ENCODE peak calls at places on chromosomes 12 and 14, in four cellular contexts. K is GM23338, R is IMR-90, S is uterus. H is an unnamed sample.

GRCh38 chr14:36905272-36906046 is 243.8 kb downstream of the PAX9 start:
- DNase-seq in K (no peak), R (no peak), S (no peak), H (no peak)

GRCh38 chr12:19227190-19227879 is 97.8 kb downstream of the PLEKHA5 start:
- DNase-seq in K (peak; percentile 24), R (no peak), S (no peak), H (no peak)

GRCh38 chr14:92712654-92713051 is 35.8 kb downstream of the LGMN start:
- DNase-seq in K (no peak), R (no peak), S (no peak), H (no peak)

GRCh38 chr12:1384910-1385309 is 209.5 kb downstream of the FBXL14 start:
- DNase-seq in K (no peak), R (no peak), S (no peak), H (no peak)

GRCh38 chr12:52585951-52586350 is 12.3 kb upstream of the KRT74 start:
- DNase-seq in K (peak; percentile 11), R (no peak), S (no peak), H (peak; percentile 67)

GRCh38 chr14:34833545-34834523 is 41.3 kb downstream of the BAZ1A start:
- DNase-seq in K (no peak), R (no peak), S (no peak), H (no peak)

GRCh38 chr14:99995700-99996356 is 69.4 kb upstream of the EVL start:
- DNase-seq in K (peak; percentile 93), R (peak; percentile 54), S (peak; percentile 44), H (peak; percentile 41)

GRCh38 chr14:73376585-73376984 is 81.8 kb downstream of the NUMB start:
- DNase-seq in K (no peak), R (no peak), S (no peak), H (no peak)

GRCh38 chr14:31934767-31935266 is 142.3 kb upstream of the ARHGAP5 start:
- DNase-seq in K (peak; percentile 85), R (peak; percentile 41), S (no peak), H (no peak)

GRCh38 chr12:8870591-8870990 is 43.7 kb upstream of the PHC1 start:
- DNase-seq in K (no peak), R (no peak), S (no peak), H (no peak)

GRCh38 chr12:29051221-29051620 is 97.9 kb upstream of the FAR2 start:
- DNase-seq in K (no peak), R (peak; percentile 44), S (no peak), H (no peak)

GRCh38 chr12:108565976-108566375 is 3.6 kb downstream of the ISCU start:
- DNase-seq in K (no peak), R (peak; percentile 73), S (peak; percentile 44), H (peak; percentile 37)

GRCh38 chr12:91492648-91493047 is 310.0 kb upstream of the DCN start:
- DNase-seq in K (no peak), R (no peak), S (no peak), H (no peak)

GRCh38 chr12:107152331-107152730 is 59.0 kb upstream of the CRY1 start:
- DNase-seq in K (no peak), R (peak; percentile 30), S (no peak), H (no peak)

GRCh38 chr12:54421175-54421872 is 2.3 kb upstream of the ITGA5 start:
- DNase-seq in K (no peak), R (peak; percentile 36), S (peak; percentile 95), H (no peak)

GRCh38 chr12:33514893-33515292 is 75.3 kb upstream of the SYT10 start:
- DNase-seq in K (peak; percentile 60), R (no peak), S (no peak), H (no peak)

GRCh38 chr12:108000111-108000510 is 129.0 kb upstream of the WSCD2 start:
- DNase-seq in K (no peak), R (no peak), S (no peak), H (no peak)

GRCh38 chr14:68469208-68469713 is 323.6 kb downstream of the ZFP36L1 start:
- DNase-seq in K (no peak), R (no peak), S (no peak), H (no peak)

GRCh38 chr12:108807476-108807875 is 49.9 kb downstream of the SSH1 start:
- DNase-seq in K (no peak), R (no peak), S (no peak), H (no peak)

GRCh38 chr14:75572104-75572503 is 6.3 kb upstream of the FLVCR2 start:
- DNase-seq in K (no peak), R (no peak), S (no peak), H (no peak)

GRCh38 chr12:109467978-109468676 is 9.0 kb downstream of the KCTD10 start:
- DNase-seq in K (no peak), R (no peak), S (no peak), H (no peak)

GRCh38 chr12:108611884-108612415 is 14.1 kb upstream of the TMEM119 start:
- DNase-seq in K (peak; percentile 91), R (peak; percentile 89), S (no peak), H (peak; percentile 46)

GRCh38 chr14:51211149-51211548 is 28.9 kb upstream of the TMX1 start:
- DNase-seq in K (no peak), R (peak; percentile 28), S (no peak), H (no peak)

GRCh38 chr14:87522575-87522974 is 470.4 kb downstream of the GALC start:
- DNase-seq in K (peak; percentile 72), R (no peak), S (no peak), H (no peak)

GRCh38 chr12:26017484-26018211 is 59.2 kb downstream of the RASSF8 start:
- DNase-seq in K (peak; percentile 88), R (peak; percentile 36), S (no peak), H (no peak)

GRCh38 chr14:95164506-95164905 is 7.2 kb upstream of the DICER1 start:
- DNase-seq in K (no peak), R (no peak), S (no peak), H (no peak)

GRCh38 chr12:67410667-67411067 is 141.5 kb downstream of the CAND1 start:
- DNase-seq in K (no peak), R (no peak), S (no peak), H (no peak)

GRCh38 chr14:22333408-22334274 is 255.4 kb downstream of the DAD1 start:
- DNase-seq in K (peak; percentile 34), R (peak; percentile 68), S (peak; percentile 18), H (no peak)

GRCh38 chr12:132439333-132439904 is 50.5 kb upstream of the FBRSL1 start:
- DNase-seq in K (no peak), R (no peak), S (no peak), H (no peak)

GRCh38 chr14:90693413-90693812 is 122.8 kb downstream of the TTC7B start:
- DNase-seq in K (no peak), R (no peak), S (no peak), H (no peak)
- H3K27ac ChIP-seq in K (no peak overlapping the region), R (no peak overlapping the region), S (no peak overlapping the region), H (no peak overlapping the region)

GRCh38 chr12:23731493-23731892 is 218.0 kb downstream of the SOX5 start:
- DNase-seq in K (no peak), R (no peak), S (no peak), H (no peak)

GRCh38 chr12:23731035-23731434 is 218.4 kb downstream of the SOX5 start:
- DNase-seq in K (no peak), R (no peak), S (no peak), H (no peak)

DNA sequence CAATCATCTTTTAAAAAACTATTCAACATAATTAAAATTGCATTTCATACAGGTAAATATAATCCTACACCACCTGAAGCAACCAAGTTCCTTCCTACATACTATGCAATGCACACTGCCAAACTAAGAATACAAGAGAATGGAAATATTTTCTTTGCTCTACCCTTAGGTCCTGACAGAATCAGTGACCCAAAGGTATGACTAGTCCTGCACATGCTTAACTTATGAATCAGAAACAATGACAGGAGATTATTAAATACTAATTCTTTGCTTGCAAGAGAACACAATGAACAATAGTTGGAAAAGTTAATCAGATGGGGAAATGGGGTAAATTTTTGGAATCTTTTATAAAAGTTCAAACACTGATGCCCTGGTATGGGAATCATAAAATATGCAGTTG is 220.1 kb downstream of the SOX5 start:
- DNase-seq in K (no peak), R (peak; percentile 50), S (no peak), H (no peak)
- TF ChIP-seq CTCF in K (no peak), R (no peak), S (no peak), H (no peak)

GRCh38 chr14:69910871-69911270 is 31.7 kb downstream of the SMOC1 start:
- DNase-seq in K (no peak), R (no peak), S (no peak), H (no peak)
- H3K27ac ChIP-seq in K (no peak overlapping the region), R (no peak overlapping the region), S (no peak overlapping the region), H (no peak overlapping the region)

GRCh38 chr12:30440826-30441602 is 254.7 kb downstream of the IPO8 start:
- DNase-seq in K (peak; percentile 79), R (peak; percentile 27), S (no peak), H (no peak)
- TF ChIP-seq CTCF in K (peak; percentile 57), R (peak; percentile 34), S (no peak), H (no peak)